ENCODE peak calls at places on chromosomes 16 and 17, in eight cellular contexts. H is central memory CD4-positive, alpha-beta T cell; M is body of pancreas; V is EH; K is NCI-H460; G is SHP77; N is activated naive CD4-positive, alpha-beta T cell treated with anti-CD3 and anti-CD28 coated beads, Interleukin-2, amount 50 U/mL, for 72 hours; O is choroid plexus epithelial cell. S is an unnamed sample.

GRCh38 chr17:48104440-48104839 is 3.1 kb upstream of the SNX11 start:
- DNase-seq in H (no peak), M (no peak), V (no peak), K (no peak), G (no peak), N (no peak), O (no peak), S (no peak)

GRCh38 chr17:76369804-76370203 is 14.6 kb upstream of the SPHK1 start:
- DNase-seq in H (no peak), M (no peak), V (no peak), K (no peak), G (no peak), N (no peak), O (no peak), S (no peak)

GRCh38 chr17:53032861-53033271 is 789.9 kb upstream of the KIF2B start:
- DNase-seq in H (no peak), M (peak), V (no peak), K (peak), G (peak), N (no peak), O (peak), S (no peak)

GRCh38 chr17:63276821-63277220 is 169.3 kb downstream of the CYB561 start:
- DNase-seq in H (no peak), M (no peak), V (peak), K (peak), G (no peak), N (no peak), O (no peak), S (no peak)

GRCh38 chr16:51592535-51592934 is 441.5 kb upstream of the SALL1 start:
- DNase-seq in H (no peak), M (no peak), V (no peak), K (no peak), G (no peak), N (no peak), O (no peak), S (no peak)

GRCh38 chr17:44307387-44308186 is 814 bp upstream of the RUNDC3A start:
- DNase-seq in H (no peak), M (peak), V (peak), K (no peak), G (peak), N (no peak), O (no peak), S (no peak)

GRCh38 chr16:31253642-31254045 is 6.1 kb upstream of the ITGAM start:
- DNase-seq in H (no peak), M (no peak), V (no peak), K (peak), G (no peak), N (no peak), O (peak), S (no peak)

GRCh38 chr17:82697808-82698064 is 762 bp downstream of the RAB40B start:
- DNase-seq in H (no peak), M (no peak), V (no peak), K (no peak), G (no peak), N (no peak), O (no peak), S (no peak)

GRCh38 chr16:83898463-83899271 is at the start of gene MLYCD:
- DNase-seq in H (peak), M (peak), V (peak), K (peak), G (peak), N (peak), O (peak), S (no peak)

GRCh38 chr16:88417684-88418476 is 35.1 kb downstream of the ZNF469 start:
- DNase-seq in H (no peak), M (no peak), V (no peak), K (no peak), G (no peak), N (no peak), O (no peak), S (no peak)

GRCh38 chr16:67283039-67283825 is 3.9 kb downstream of the PLEKHG4 start:
- DNase-seq in H (no peak), M (no peak), V (peak), K (no peak), G (no peak), N (no peak), O (peak), S (no peak)

GRCh38 chr16:73014768-73015167 is 33.2 kb downstream of the ZFHX3 start:
- DNase-seq in H (no peak), M (peak), V (no peak), K (no peak), G (no peak), N (no peak), O (no peak), S (no peak)

GRCh38 chr17:692116-692515 is 22.5 kb downstream of the VPS53 start:
- DNase-seq in H (no peak), M (no peak), V (peak), K (peak), G (no peak), N (no peak), O (peak), S (peak)

GRCh38 chr16:66705790-66706505 is 9.4 kb upstream of the CMTM4 start:
- DNase-seq in H (no peak), M (peak), V (peak), K (no peak), G (no peak), N (no peak), O (peak), S (no peak)

GRCh38 chr17:41226051-41226450 is 397 bp upstream of the KRTAP9-2 start:
- DNase-seq in H (no peak), M (no peak), V (no peak), K (no peak), G (no peak), N (no peak), O (no peak), S (no peak)

GRCh38 chr16:53672461-53672860 is 31.2 kb downstream of the RPGRIP1L start:
- DNase-seq in H (no peak), M (no peak), V (no peak), K (no peak), G (no peak), N (no peak), O (no peak), S (no peak)

GRCh38 chr16:84196727-84197486 is 6.0 kb downstream of the ADAD2 start:
- DNase-seq in H (no peak), M (no peak), V (no peak), K (no peak), G (no peak), N (no peak), O (no peak), S (no peak)

GRCh38 chr16:68219708-68220378 is 16.1 kb downstream of the ESRP2 start:
- DNase-seq in H (no peak), M (no peak), V (no peak), K (no peak), G (no peak), N (no peak), O (no peak), S (no peak)

GRCh38 chr16:58661199-58661830 is 23.3 kb downstream of the SLC38A7 start:
- DNase-seq in H (no peak), M (peak), V (peak), K (peak), G (peak), N (no peak), O (peak), S (peak)

GRCh38 chr16:86261379-86261778 is 248.9 kb upstream of the FOXF1 start:
- DNase-seq in H (no peak), M (no peak), V (peak), K (peak), G (no peak), N (no peak), O (peak), S (no peak)

GRCh38 chr17:4696432-4696796 is 7.5 kb downstream of the PELP1 start:
- DNase-seq in H (peak), M (no peak), V (no peak), K (no peak), G (no peak), N (no peak), O (no peak), S (no peak)

GRCh38 chr16:83705856-83706255 is 101.9 kb upstream of the HSBP1 start:
- DNase-seq in H (no peak), M (no peak), V (peak), K (no peak), G (no peak), N (no peak), O (peak), S (no peak)

S was measured in HS-5.